ENCODE peak calls at places on chromosomes 13 and 19, in four cellular contexts. J is fibroblast of lung, P is cardiac muscle cell, X is ovary. C is an unnamed sample.

GRCh38 chr19:29587518-29587986 is 18.5 kb upstream of the POP4 start:
- DNase-seq in J (peak), P (no peak), X (no peak), C (no peak)

GRCh38 chr13:38888309-38888708 is 102.3 kb downstream of the STOML3 start:
- DNase-seq in J (peak), P (no peak), X (no peak), C (no peak)

GRCh38 chr13:92989301-92989700 is 237.3 kb upstream of the GPC6 start:
- DNase-seq in J (peak), P (no peak), X (no peak), C (no peak)

GRCh38 chr13:42151781-42152180 is 103.3 kb downstream of the DGKH start:
- DNase-seq in J (no peak), P (no peak), X (no peak), C (no peak)

GRCh38 chr13:27170521-27171243 is 929 bp downstream of the USP12 start:
- DNase-seq in J (no peak), P (peak), X (peak), C (peak)

GRCh38 chr13:95784161-95784880 is 107.4 kb downstream of the DNAJC3 start:
- DNase-seq in J (peak), P (no peak), X (no peak), C (no peak)

GRCh38 chr19:34480971-34481821 is at the start of gene WTIP:
- DNase-seq in J (peak), P (peak), X (peak), C (no peak)

GRCh38 chr13:102651392-102651791 is 43.5 kb downstream of the METTL21C start:
- DNase-seq in J (peak), P (no peak), X (no peak), C (no peak)

GRCh38 chr13:79867248-79867647 is 386.3 kb downstream of the NDFIP2 start:
- DNase-seq in J (peak), P (no peak), X (no peak), C (no peak)

GRCh38 chr19:29596885-29597525 is 9.1 kb upstream of the POP4 start:
- DNase-seq in J (no peak), P (peak), X (no peak), C (no peak)

GRCh38 chr13:69524459-69525155 is 583.0 kb upstream of the ATXN8OS start:
- DNase-seq in J (no peak), P (no peak), X (no peak), C (no peak)

GRCh38 chr13:43285891-43286602 is 262.7 kb downstream of the DNAJC15 start:
- DNase-seq in J (peak), P (no peak), X (no peak), C (no peak)

GRCh38 chr13:22040810-22041364 is 370.0 kb downstream of the FGF9 start:
- DNase-seq in J (no peak), P (no peak), X (no peak), C (no peak)

GRCh38 chr13:92547256-92547655 is 679.4 kb upstream of the GPC6 start:
- DNase-seq in J (peak), P (no peak), X (no peak), C (no peak)

GRCh38 chr19:46766569-46767317 is 20.5 kb upstream of the STRN4 start:
- DNase-seq in J (no peak), P (peak), X (no peak), C (peak)

GRCh38 chr19:6423499-6424189 is 967 bp downstream of the KHSRP start:
- DNase-seq in J (peak), P (peak), X (peak), C (no peak)

GRCh38 chr19:39472746-39473442 is 7.7 kb upstream of the TIMM50 start:
- DNase-seq in J (no peak), P (no peak), X (no peak), C (no peak)

GRCh38 chr13:36345438-36346221 is 564 bp downstream of the SPART start:
- DNase-seq in J (peak), P (peak), X (peak), C (peak)

GRCh38 chr13:24275041-24275440 is 34.3 kb upstream of the C1QTNF9 start:
- DNase-seq in J (no peak), P (no peak), X (no peak), C (no peak)

GRCh38 chr13:112868308-112868707 is 100.7 kb upstream of the MCF2L start:
- DNase-seq in J (no peak), P (no peak), X (no peak), C (no peak)

GRCh38 chr19:19514215-19514633 is 1.1 kb downstream of the TSSK6 start:
- DNase-seq in J (peak), P (no peak), X (peak), C (no peak)

GRCh38 chr13:43293986-43294880 is 270.8 kb downstream of the DNAJC15 start:
- DNase-seq in J (peak), P (no peak), X (no peak), C (no peak)

GRCh38 chr13:113724780-113725315 is 34.2 kb upstream of the TMEM255B start:
- DNase-seq in J (peak), P (peak), X (peak), C (peak)

GRCh38 chr19:3760871-3761361 is 576 bp downstream of the APBA3 start:
- DNase-seq in J (peak), P (no peak), X (no peak), C (no peak)

GRCh38 chr19:38656171-38656981 is 8.9 kb downstream of the ACTN4 start:
- DNase-seq in J (peak), P (no peak), X (no peak), C (peak)

GRCh38 chr13:50149932-50150331 is 134.7 kb downstream of the KCNRG start:
- DNase-seq in J (no peak), P (peak), X (no peak), C (no peak)

GRCh38 chr13:97434417-97435296 is 688 bp downstream of the RAP2A start:
- DNase-seq in J (peak), P (peak), X (peak), C (peak)

GRCh38 chr19:41569481-41570150 is 6.3 kb upstream of the CEACAM21 start:
- DNase-seq in J (no peak), P (no peak), X (no peak), C (no peak)

GRCh38 chr13:47081246-47081645 is 184.4 kb upstream of the HTR2A start:
- DNase-seq in J (no peak), P (no peak), X (no peak), C (no peak)

GRCh38 chr19:6667114-6667627 is 2.8 kb downstream of the TNFSF14 start:
- DNase-seq in J (no peak), P (no peak), X (no peak), C (no peak)

GRCh38 chr13:41059896-41060722 is 1.2 kb upstream of the WBP4 start:
- DNase-seq in J (peak), P (peak), X (peak), C (peak)
- H3K27ac ChIP-seq in J (peak), P (peak), X (peak), C (peak)

DNA sequence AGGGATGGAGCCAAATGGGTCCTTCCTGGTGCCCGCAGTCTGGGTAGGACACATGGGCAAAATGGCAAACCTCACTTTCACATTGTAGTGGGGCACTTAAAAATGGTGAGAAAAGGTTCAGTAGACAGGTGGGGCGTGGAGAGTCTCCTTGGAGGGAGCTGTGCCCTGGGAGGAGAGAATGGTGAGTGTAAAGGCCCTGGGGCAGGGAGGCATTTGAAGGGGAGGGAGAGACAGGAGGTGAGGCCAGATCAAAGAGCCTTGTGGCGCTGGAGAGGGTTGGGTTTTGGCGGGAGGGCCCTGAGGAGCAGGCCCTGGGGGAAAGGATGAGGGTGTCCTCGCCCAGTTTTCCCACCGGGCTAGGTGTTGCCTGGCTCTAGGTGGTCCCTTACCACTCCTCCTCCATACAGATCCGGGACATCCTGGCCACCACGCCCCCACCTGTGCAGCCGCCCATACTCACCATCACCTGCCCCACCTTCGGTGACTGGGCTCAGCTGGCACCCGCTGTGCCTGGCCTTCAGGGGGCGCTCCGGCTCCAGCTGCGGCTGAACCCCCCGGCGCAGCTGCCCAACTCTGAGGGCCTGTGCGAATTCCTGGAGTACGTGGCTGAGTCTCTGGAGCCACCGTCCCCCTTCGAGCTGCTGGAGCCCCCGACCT is 6.3 kb downstream of the MAP1S start:
- DNase-seq in J (no peak), P (no peak), X (no peak), C (no peak)
- TF ChIP-seq CTCF in J (peak), P (peak), X (no peak), C (peak)

DNA sequence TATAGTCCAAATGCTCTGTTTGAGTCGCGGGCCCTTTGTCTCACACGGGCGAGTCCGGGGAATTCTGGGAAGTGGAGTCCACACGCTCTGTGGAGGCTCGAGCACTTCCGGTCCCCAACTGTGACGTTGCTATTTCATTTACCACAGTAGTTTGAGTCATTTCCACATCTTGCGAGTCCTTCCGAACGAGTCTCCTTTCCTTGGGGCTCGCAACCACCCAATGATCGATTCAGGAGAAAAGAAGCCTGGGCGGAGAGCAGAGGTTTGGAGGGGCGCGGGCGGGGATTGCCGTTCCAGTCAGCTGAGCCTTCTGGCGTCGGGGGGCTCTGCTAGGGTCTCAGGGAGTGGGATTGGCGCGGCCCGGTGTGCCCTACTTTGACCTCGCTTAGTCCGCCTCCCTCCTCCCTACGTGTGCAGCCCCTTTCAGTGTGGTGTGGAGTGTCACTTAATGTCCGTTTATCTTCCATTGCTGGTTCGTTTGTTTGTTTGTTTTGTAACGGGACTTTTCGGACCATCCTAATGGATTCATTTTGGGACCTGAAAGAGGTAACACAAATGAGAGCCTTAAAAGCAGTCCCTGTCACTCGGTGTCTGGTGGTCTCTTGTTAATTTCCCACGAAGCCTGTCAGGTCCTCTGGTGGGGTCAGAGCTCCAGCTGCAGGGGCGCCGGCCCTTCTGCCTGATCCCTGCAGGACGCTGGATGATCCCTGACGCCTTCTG is at the start of gene ZNF222:
- DNase-seq in J (peak), P (peak), X (peak), C (peak)
- H3K27ac ChIP-seq in J (peak), P (peak), X (no peak), C (no peak)

GRCh38 chr19:13796301-13797057 is 1.2 kb downstream of the ZSWIM4 start:
- DNase-seq in J (peak), P (no peak), X (peak), C (no peak)
- TF ChIP-seq CTCF in J (peak), P (peak), X (no peak), C (no peak)

GRCh38 chr19:12885749-12886706 is 973 bp downstream of the KLF1 start:
- DNase-seq in J (peak), P (no peak), X (no peak), C (no peak)

GRCh38 chr19:12882589-12882988 is 1.3 kb upstream of the DNASE2 start:
- DNase-seq in J (no peak), P (no peak), X (no peak), C (no peak)

GRCh38 chr19:12884926-12885748 is 1.9 kb downstream of the KLF1 start:
- DNase-seq in J (peak), P (peak), X (no peak), C (peak)

GRCh38 chr19:12884202-12884601 is 2.8 kb downstream of the KLF1 start:
- DNase-seq in J (no peak), P (no peak), X (no peak), C (no peak)

DNA sequence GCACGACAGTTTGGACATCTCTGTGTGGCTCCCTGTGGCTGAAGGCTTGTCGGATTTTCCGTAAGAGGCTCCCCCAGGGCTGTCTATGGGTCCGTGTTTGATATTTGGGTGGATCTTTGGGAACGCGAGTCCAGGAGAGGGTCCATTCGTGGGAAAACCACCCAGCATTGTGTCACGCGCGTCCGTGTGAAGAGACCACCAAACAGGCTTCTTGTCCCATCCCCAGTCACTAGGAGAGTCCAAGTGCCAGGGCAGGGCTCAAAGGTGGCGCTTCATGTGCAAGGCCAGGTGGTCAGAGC is 2.4 kb downstream of the KLF1 start:
- DNase-seq in J (no peak), P (no peak), X (no peak), C (no peak)
- H3K27ac ChIP-seq in J (no peak), P (no peak), X (no peak), C (no peak)

GRCh38 chr19:13398182-13398581 is 108.1 kb downstream of the CACNA1A start:
- DNase-seq in J (no peak), P (no peak), X (no peak), C (no peak)

GRCh38 chr19:13399746-13400145 is 106.5 kb downstream of the CACNA1A start:
- DNase-seq in J (no peak), P (no peak), X (no peak), C (no peak)

GRCh38 chr19:13400296-13400695 is 106.0 kb downstream of the CACNA1A start:
- DNase-seq in J (no peak), P (no peak), X (no peak), C (no peak)

GRCh38 chr19:13398780-13399726 is 107.2 kb downstream of the CACNA1A start:
- DNase-seq in J (peak), P (no peak), X (no peak), C (no peak)

GRCh38 chr19:13396256-13397080 is 109.8 kb downstream of the CACNA1A start:
- DNase-seq in J (peak), P (peak), X (no peak), C (no peak)
- TF ChIP-seq CTCF in J (no peak), P (no peak), X (no peak), C (no peak)

GRCh38 chr19:50723735-50724521 is 764 bp downstream of the CLEC11A start:
- DNase-seq in J (no peak), P (no peak), X (peak), C (no peak)
- H3K27ac ChIP-seq in J (peak), P (no peak), X (no peak), C (no peak)